ENCODE peak calls at places on chromosomes 6 and 20, in seven cellular contexts. Z is T-cell; S is ovary; E is fibroblast of mammary gland; T is activated naive CD4-positive, alpha-beta T cell; G is activated CD4-positive, CD25-positive, alpha-beta regulatory T cell; B is neural crest cell. X is an unnamed sample.

GRCh38 chr6:3918474-3918873 is 69.3 kb downstream of the FAM50B start:
- DNase-seq in T (no peak), E (no peak), G (no peak), Z (no peak), B (no peak), S (no peak), X (no peak)

GRCh38 chr20:3896302-3896701 is 7.1 kb downstream of the PANK2 start:
- DNase-seq in B (no peak), Z (no peak), T (no peak), S (no peak), E (peak), G (no peak), X (no peak)

GRCh38 chr20:4227085-4227821 is 211.9 kb upstream of the RNF24 start:
- DNase-seq in Z (no peak), B (no peak), E (peak), S (no peak), T (no peak), G (no peak), X (no peak)

GRCh38 chr20:12219798-12220197 is 302.1 kb downstream of the BTBD3 start:
- DNase-seq in E (no peak), T (no peak), G (no peak), B (no peak), Z (no peak), S (no peak), X (no peak)

GRCh38 chr6:147821266-147821665 is 312.8 kb downstream of the SAMD5 start:
- DNase-seq in B (no peak), E (no peak), T (no peak), S (no peak), Z (no peak), G (no peak), X (no peak)

GRCh38 chr20:57526067-57526884 is 1.3 kb upstream of the CTCFL start:
- DNase-seq in B (no peak), Z (no peak), G (no peak), E (no peak), T (peak), S (no peak), X (no peak)

GRCh38 chr6:138204792-138205384 is 13.4 kb downstream of the PBOV1 start:
- DNase-seq in Z (no peak), T (no peak), B (no peak), E (no peak), G (no peak), S (no peak), X (no peak)

GRCh38 chr6:19337103-19337502 is 500.1 kb upstream of the ID4 start:
- DNase-seq in T (no peak), Z (no peak), E (no peak), G (no peak), S (no peak), B (no peak), X (no peak)

GRCh38 chr6:150880336-150880735 is 14.8 kb downstream of the MTHFD1L start:
- DNase-seq in Z (no peak), T (no peak), S (no peak), E (no peak), G (no peak), B (no peak), X (no peak)

GRCh38 chr6:161161121-161161520 is 112.7 kb downstream of the AGPAT4 start:
- DNase-seq in S (no peak), T (no peak), G (no peak), B (no peak), Z (no peak), E (no peak), X (no peak)

GRCh38 chr6:105443941-105444340 is 41.1 kb upstream of the PREP start:
- DNase-seq in Z (no peak), B (no peak), S (no peak), E (no peak), G (no peak), T (no peak), X (no peak)

GRCh38 chr20:37781626-37782025 is 87.8 kb downstream of the CTNNBL1 start:
- DNase-seq in E (peak), G (no peak), Z (no peak), T (no peak), B (no peak), S (no peak), X (no peak)

GRCh38 chr6:159012201-159012600 is 12.2 kb upstream of the RSPH3 start:
- DNase-seq in T (no peak), E (no peak), B (no peak), Z (no peak), G (no peak), S (no peak), X (no peak)

GRCh38 chr6:53544050-53544499 is 826 bp downstream of the GCLC start:
- DNase-seq in S (no peak), T (no peak), G (no peak), B (no peak), Z (no peak), E (no peak), X (no peak)

GRCh38 chr6:165925474-165926156 is 242.0 kb downstream of the TBXT start:
- DNase-seq in G (no peak), E (no peak), Z (no peak), B (no peak), S (no peak), T (no peak), X (no peak)

GRCh38 chr6:2763345-2763841 is 1.8 kb upstream of the WRNIP1 start:
- DNase-seq in Z (no peak), T (no peak), B (no peak), S (peak), G (no peak), E (no peak), X (no peak)

GRCh38 chr6:1570848-1571247 is 38.9 kb upstream of the FOXC1 start:
- DNase-seq in B (no peak), Z (no peak), S (no peak), T (no peak), E (no peak), G (no peak), X (no peak)

GRCh38 chr20:61930776-61931475 is 134.8 kb downstream of the TAF4 start:
- DNase-seq in E (no peak), T (no peak), B (no peak), G (no peak), S (no peak), Z (no peak), X (no peak)

GRCh38 chr20:62534526-62535221 is 58.9 kb upstream of the GATA5 start:
- DNase-seq in S (no peak), E (no peak), B (no peak), Z (no peak), G (no peak), T (no peak), X (no peak)

GRCh38 chr20:2109425-2110210 is 8.0 kb downstream of the STK35 start:
- DNase-seq in S (peak), Z (no peak), T (no peak), B (no peak), E (peak), G (no peak), X (no peak)

GRCh38 chr6:129578315-129578714 is 131.7 kb downstream of the ARHGAP18 start:
- DNase-seq in T (no peak), B (no peak), G (no peak), E (no peak), S (no peak), Z (no peak), X (no peak)

GRCh38 chr20:14780508-14780907 is 443.1 kb upstream of the FLRT3 start:
- DNase-seq in Z (no peak), S (no peak), T (no peak), E (peak), G (no peak), B (no peak), X (no peak)

GRCh38 chr20:59385461-59385860 is 85.0 kb downstream of the EDN3 start:
- DNase-seq in S (no peak), E (no peak), B (no peak), Z (peak), T (no peak), G (no peak), X (no peak)

GRCh38 chr6:78513856-78514255 is 353.5 kb upstream of the IRAK1BP1 start:
- DNase-seq in S (no peak), T (no peak), E (no peak), G (no peak), B (no peak), Z (no peak), X (no peak)

GRCh38 chr20:57160985-57161384 is 105.5 kb downstream of the BMP7 start:
- DNase-seq in T (no peak), G (no peak), Z (no peak), B (no peak), E (no peak), S (no peak), X (no peak)

GRCh38 chr20:46199198-46199597 is 81.1 kb downstream of the CD40 start:
- DNase-seq in E (no peak), T (no peak), Z (no peak), G (no peak), B (no peak), S (no peak), X (no peak)

X was measured in GM13976.